ENCODE peak calls at places on chromosomes 4 and X, in five cellular contexts. One of them, this sample, is unnamed.

GRCh38 chrX:12615061-12615460 is 176.2 kb upstream of the PRPS2 start:
- DNase-seq in pancreas: no peak
- DNase-seq in tibial artery: no peak
- DNase-seq in psoas muscle: no peak
- DNase-seq in tibial nerve: no peak
- DNase-seq in this sample: no peak

GRCh38 chr4:186204103-186204559 is 12.8 kb downstream of the CYP4V2 start:
- DNase-seq in psoas muscle: no peak
- DNase-seq in tibial nerve: no peak
- DNase-seq in tibial artery: no peak
- DNase-seq in pancreas: no peak
- DNase-seq in this sample: no peak

GRCh38 chrX:131792356-131792749 is 230.7 kb upstream of the STK26 start:
- DNase-seq in tibial artery: no peak
- DNase-seq in psoas muscle: peak
- DNase-seq in tibial nerve: no peak
- DNase-seq in pancreas: peak
- DNase-seq in this sample: peak

GRCh38 chrX:85112270-85112669 is 108.6 kb downstream of the APOOL start:
- DNase-seq in pancreas: no peak
- DNase-seq in psoas muscle: no peak
- DNase-seq in tibial nerve: no peak
- DNase-seq in tibial artery: no peak
- DNase-seq in this sample: no peak

GRCh38 chrX:109760241-109760921 is 27.3 kb upstream of the ACSL4 start:
- DNase-seq in psoas muscle: no peak
- DNase-seq in tibial artery: no peak
- DNase-seq in pancreas: no peak
- DNase-seq in tibial nerve: no peak
- DNase-seq in this sample: no peak

GRCh38 chr4:27886075-27886474 is 1025.4 kb downstream of the STIM2 start:
- DNase-seq in tibial nerve: no peak
- DNase-seq in pancreas: no peak
- DNase-seq in psoas muscle: no peak
- DNase-seq in tibial artery: no peak
- DNase-seq in this sample: no peak

GRCh38 chrX:67612231-67612630 is 68.4 kb downstream of the AR start:
- DNase-seq in tibial artery: no peak
- DNase-seq in tibial nerve: no peak
- DNase-seq in pancreas: no peak
- DNase-seq in psoas muscle: no peak
- DNase-seq in this sample: no peak

GRCh38 chr4:8785656-8786142 is 85.9 kb downstream of the HMX1 start:
- DNase-seq in tibial artery: no peak
- DNase-seq in tibial nerve: no peak
- DNase-seq in psoas muscle: no peak
- DNase-seq in pancreas: no peak
- DNase-seq in this sample: no peak

GRCh38 chr4:81609844-81610243 is 138.1 kb upstream of the RASGEF1B start:
- DNase-seq in tibial nerve: no peak
- DNase-seq in pancreas: no peak
- DNase-seq in tibial artery: no peak
- DNase-seq in psoas muscle: no peak
- DNase-seq in this sample: no peak

GRCh38 chr4:94577136-94577535 is 125.4 kb downstream of the PDLIM5 start:
- DNase-seq in pancreas: peak
- DNase-seq in tibial artery: peak
- DNase-seq in psoas muscle: no peak
- DNase-seq in tibial nerve: no peak
- DNase-seq in this sample: no peak

GRCh38 chrX:40006025-40007017 is 91.4 kb downstream of the BCOR start:
- DNase-seq in psoas muscle: peak
- DNase-seq in tibial artery: no peak
- DNase-seq in tibial nerve: no peak
- DNase-seq in pancreas: peak
- DNase-seq in this sample: no peak

GRCh38 chr4:137909910-137910309 is 332.2 kb downstream of the SLC7A11 start:
- DNase-seq in tibial artery: no peak
- DNase-seq in psoas muscle: no peak
- DNase-seq in tibial nerve: peak
- DNase-seq in pancreas: peak
- DNase-seq in this sample: no peak

GRCh38 chr4:158239196-158239595 is 28.9 kb downstream of the TMEM144 start:
- DNase-seq in psoas muscle: no peak
- DNase-seq in pancreas: no peak
- DNase-seq in tibial artery: no peak
- DNase-seq in tibial nerve: no peak
- DNase-seq in this sample: no peak

GRCh38 chrX:9464435-9465371 is at the start of gene TBL1X:
- DNase-seq in psoas muscle: peak
- DNase-seq in pancreas: peak
- DNase-seq in tibial artery: peak
- DNase-seq in tibial nerve: no peak
- DNase-seq in this sample: no peak

GRCh38 chr4:7753271-7753670 is 186.4 kb downstream of the AFAP1 start:
- DNase-seq in pancreas: peak
- DNase-seq in tibial nerve: no peak
- DNase-seq in psoas muscle: no peak
- DNase-seq in tibial artery: no peak
- DNase-seq in this sample: no peak

GRCh38 chr4:24089831-24090531 is 200.1 kb upstream of the PPARGC1A start:
- DNase-seq in psoas muscle: no peak
- DNase-seq in tibial nerve: no peak
- DNase-seq in tibial artery: no peak
- DNase-seq in pancreas: no peak
- DNase-seq in this sample: no peak

GRCh38 chr4:89640620-89641366 is 196.2 kb downstream of the SNCA start:
- DNase-seq in tibial nerve: no peak
- DNase-seq in pancreas: peak
- DNase-seq in tibial artery: no peak
- DNase-seq in psoas muscle: no peak
- DNase-seq in this sample: no peak

GRCh38 chr4:8280876-8281440 is 11.4 kb downstream of the HTRA3 start:
- DNase-seq in tibial nerve: no peak
- DNase-seq in pancreas: no peak
- DNase-seq in psoas muscle: peak
- DNase-seq in tibial artery: no peak
- DNase-seq in this sample: no peak

GRCh38 chr4:124710253-124710849 is 2.2 kb downstream of the ANKRD50 start:
- DNase-seq in tibial nerve: no peak
- DNase-seq in tibial artery: no peak
- DNase-seq in psoas muscle: no peak
- DNase-seq in pancreas: no peak
- DNase-seq in this sample: no peak

GRCh38 chr4:147480891-147481576 is at the start of gene EDNRA:
- DNase-seq in tibial nerve: no peak
- DNase-seq in psoas muscle: peak
- DNase-seq in pancreas: no peak
- DNase-seq in tibial artery: no peak
- DNase-seq in this sample: peak

GRCh38 chr4:124389591-124389990 is 322.9 kb downstream of the ANKRD50 start:
- DNase-seq in tibial artery: no peak
- DNase-seq in tibial nerve: no peak
- DNase-seq in psoas muscle: no peak
- DNase-seq in pancreas: no peak
- DNase-seq in this sample: no peak

GRCh38 chr4:66946761-66947160 is 598.5 kb downstream of the CENPC start:
- DNase-seq in tibial artery: no peak
- DNase-seq in psoas muscle: no peak
- DNase-seq in pancreas: no peak
- DNase-seq in tibial nerve: no peak
- DNase-seq in this sample: no peak

GRCh38 chr4:89056953-89057398 is at the start of gene FAM13A:
- DNase-seq in pancreas: peak
- DNase-seq in tibial nerve: peak
- DNase-seq in tibial artery: peak
- DNase-seq in psoas muscle: peak
- DNase-seq in this sample: peak

GRCh38 chrX:68196939-68197791 is 236.1 kb downstream of the OPHN1 start:
- DNase-seq in tibial nerve: no peak
- DNase-seq in psoas muscle: no peak
- DNase-seq in pancreas: no peak
- DNase-seq in tibial artery: no peak
- DNase-seq in this sample: no peak

GRCh38 chr4:88985088-88985779 is 71.8 kb downstream of the FAM13A start:
- DNase-seq in psoas muscle: no peak
- DNase-seq in pancreas: no peak
- DNase-seq in tibial nerve: no peak
- DNase-seq in tibial artery: peak
- DNase-seq in this sample: no peak

GRCh38 chr4:26812049-26812729 is 48.5 kb upstream of the STIM2 start:
- DNase-seq in tibial artery: no peak
- DNase-seq in pancreas: no peak
- DNase-seq in tibial nerve: no peak
- DNase-seq in psoas muscle: no peak
- DNase-seq in this sample: no peak

GRCh38 chrX:68059469-68059868 is 373.8 kb downstream of the OPHN1 start:
- DNase-seq in tibial artery: no peak
- DNase-seq in psoas muscle: no peak
- DNase-seq in tibial nerve: no peak
- DNase-seq in pancreas: no peak
- DNase-seq in this sample: no peak

GRCh38 chr4:3437582-3437936 is 4.2 kb upstream of the HGFAC start:
- DNase-seq in pancreas: no peak
- DNase-seq in psoas muscle: peak
- DNase-seq in tibial artery: no peak
- DNase-seq in tibial nerve: no peak
- DNase-seq in this sample: no peak

GRCh38 chr4:11471613-11472012 is 42.9 kb upstream of the HS3ST1 start:
- DNase-seq in psoas muscle: no peak
- DNase-seq in pancreas: no peak
- DNase-seq in tibial nerve: no peak
- DNase-seq in tibial artery: no peak
- DNase-seq in this sample: no peak

GRCh38 chr4:182800216-182800515 is 117.0 kb downstream of the DCTD start:
- DNase-seq in pancreas: no peak
- DNase-seq in psoas muscle: no peak
- DNase-seq in tibial artery: no peak
- DNase-seq in tibial nerve: no peak
- DNase-seq in this sample: no peak

GRCh38 chr4:184422378-184422777 is 52.0 kb downstream of the IRF2 start:
- DNase-seq in psoas muscle: no peak
- DNase-seq in tibial nerve: no peak
- DNase-seq in pancreas: no peak
- DNase-seq in tibial artery: no peak
- DNase-seq in this sample: no peak
- H3K27ac ChIP-seq in psoas muscle: no peak
- H3K27ac ChIP-seq in tibial nerve: no peak
- H3K27ac ChIP-seq in pancreas: no peak
- H3K27ac ChIP-seq in tibial artery: no peak
- H3K27ac ChIP-seq in this sample: no peak

GRCh38 chrX:19920945-19921344 is 33.5 kb upstream of the SH3KBP1 start:
- DNase-seq in psoas muscle: no peak
- DNase-seq in pancreas: no peak
- DNase-seq in tibial nerve: no peak
- DNase-seq in tibial artery: no peak
- DNase-seq in this sample: no peak

GRCh38 chrX:19926095-19926494 is 38.7 kb upstream of the SH3KBP1 start:
- DNase-seq in tibial artery: no peak
- DNase-seq in pancreas: no peak
- DNase-seq in psoas muscle: no peak
- DNase-seq in tibial nerve: no peak
- DNase-seq in this sample: no peak

GRCh38 chrX:19924285-19924684 is 36.9 kb upstream of the SH3KBP1 start:
- DNase-seq in tibial nerve: no peak
- DNase-seq in tibial artery: no peak
- DNase-seq in psoas muscle: no peak
- DNase-seq in pancreas: no peak
- DNase-seq in this sample: no peak
- H3K4me3 ChIP-seq in tibial nerve: no peak
- H3K4me3 ChIP-seq in tibial artery: no peak
- H3K4me3 ChIP-seq in psoas muscle: no peak
- H3K4me3 ChIP-seq in pancreas: no peak
- H3K4me3 ChIP-seq in this sample: no peak

DNA sequence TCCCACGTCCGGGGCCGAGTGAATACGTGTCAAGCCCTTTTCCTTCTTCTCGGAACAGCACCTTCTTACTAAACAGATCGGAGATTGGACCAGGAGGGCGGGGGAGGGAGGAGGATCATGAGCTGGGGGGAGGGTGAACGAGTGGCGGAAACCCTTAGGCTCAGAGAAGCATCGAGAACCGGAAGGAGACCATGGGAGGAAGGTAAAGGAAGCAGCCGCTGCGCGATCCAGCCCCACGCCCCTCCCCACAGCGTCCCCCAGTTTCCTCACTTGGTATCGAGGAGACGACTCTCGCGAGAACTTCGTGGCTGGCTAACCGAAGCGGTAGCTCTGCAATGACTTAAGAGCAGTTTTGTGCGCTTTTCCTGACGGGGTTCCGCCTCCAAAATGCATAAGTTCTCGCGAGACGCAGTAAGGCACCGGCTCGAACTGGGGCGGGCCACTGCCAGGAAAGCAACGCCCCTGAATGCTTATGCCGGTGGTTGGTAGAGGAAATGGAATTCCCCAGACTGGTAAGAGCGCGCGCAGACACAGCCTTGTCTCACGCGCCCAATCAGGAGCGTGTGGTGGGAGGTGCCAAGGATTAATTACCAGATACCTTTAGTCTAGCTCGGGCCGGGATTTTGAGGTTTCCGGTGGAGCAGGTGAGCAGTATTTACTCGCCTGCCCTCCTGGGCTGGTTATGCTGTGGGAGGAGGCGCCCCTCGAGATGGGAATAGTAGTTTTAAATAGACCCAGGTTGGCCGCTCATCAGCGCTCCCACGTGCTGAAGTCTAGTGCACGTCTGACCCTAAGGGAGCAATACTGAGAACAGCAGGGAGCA is 534 bp upstream of the UBE2D3 start:
- DNase-seq in tibial artery: peak
- DNase-seq in tibial nerve: peak
- DNase-seq in psoas muscle: peak
- DNase-seq in pancreas: peak
- DNase-seq in this sample: peak
- TF ChIP-seq CTCF in tibial artery: no peak
- TF ChIP-seq CTCF in tibial nerve: no peak
- TF ChIP-seq CTCF in psoas muscle: no peak
- TF ChIP-seq CTCF in pancreas: no peak
- TF ChIP-seq CTCF in this sample: no peak

DNA sequence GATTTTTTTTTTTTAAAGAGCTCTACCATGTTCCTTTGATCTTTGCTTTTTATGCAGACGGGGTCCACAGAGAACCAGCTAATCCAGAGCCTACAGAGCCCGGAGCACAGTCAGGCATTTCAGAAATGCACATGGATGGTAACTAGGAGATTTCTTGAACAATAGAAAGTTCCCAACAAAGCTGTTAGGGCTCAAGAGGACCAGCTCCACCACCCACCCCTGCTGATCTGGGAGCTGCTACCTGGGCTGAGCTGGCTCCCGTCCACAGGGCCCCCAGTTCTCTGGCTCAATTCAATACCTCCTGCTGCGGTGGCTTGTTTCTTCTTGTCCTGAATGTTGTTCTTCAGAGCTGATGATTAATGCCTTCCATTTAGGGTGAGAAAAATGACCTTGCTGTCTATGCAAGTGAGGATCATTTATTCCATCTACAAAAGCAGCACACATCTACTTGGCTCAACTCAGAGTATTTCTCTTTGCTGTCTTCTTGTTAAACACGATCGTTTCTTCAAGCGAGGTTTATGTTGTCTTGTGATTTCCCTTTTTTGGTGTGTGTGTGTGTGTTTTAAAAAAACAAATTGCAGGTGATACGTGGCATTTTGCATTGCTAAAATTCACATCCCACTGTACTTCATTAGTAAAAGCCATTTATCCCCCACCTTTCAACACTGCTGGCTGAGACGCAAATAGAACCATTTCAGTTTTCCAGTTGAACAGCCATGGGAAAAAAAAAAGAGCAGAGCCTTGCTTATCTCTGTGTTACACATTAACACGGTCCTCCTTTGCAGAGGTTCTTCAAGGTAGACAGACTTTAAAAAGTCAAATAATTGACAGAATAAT is 31.3 kb downstream of the IGFBP7 start:
- DNase-seq in tibial artery: no peak
- DNase-seq in tibial nerve: no peak
- DNase-seq in pancreas: peak
- DNase-seq in psoas muscle: no peak
- DNase-seq in this sample: no peak
- H3K27ac ChIP-seq in tibial artery: peak
- H3K27ac ChIP-seq in tibial nerve: peak
- H3K27ac ChIP-seq in pancreas: peak
- H3K27ac ChIP-seq in psoas muscle: no peak
- H3K27ac ChIP-seq in this sample: peak

This sample was measured in coronary artery.